ENCODE peak calls at places on chromosomes 4 and X, in five cellular contexts. K, E, X, H and P are unnamed samples.

GRCh38 chr4:78661923-78662521 is 110.5 kb downstream of the ANXA3 start:
- DNase-seq in K (peak), E (peak), X (peak), H (no peak), P (peak)

GRCh38 chr4:101222156-101222845 is 125.0 kb downstream of the PPP3CA start:
- DNase-seq in K (no peak), E (peak), X (no peak), H (no peak), P (no peak)

GRCh38 chr4:174553828-174554227 is 31.5 kb upstream of the HPGD start:
- DNase-seq in K (no peak), E (peak), X (no peak), H (no peak), P (peak)

GRCh38 chr4:125420499-125420898 is 105.7 kb downstream of the FAT4 start:
- DNase-seq in K (no peak), E (no peak), X (no peak), H (no peak), P (no peak)

GRCh38 chrX:129763666-129764065 is 16.1 kb upstream of the SASH3 start:
- DNase-seq in K (no peak), E (no peak), X (no peak), H (no peak), P (no peak)

GRCh38 chrX:104488811-104489210 is 77.2 kb upstream of the IL1RAPL2 start:
- DNase-seq in K (no peak), E (no peak), X (no peak), H (no peak), P (no peak)

GRCh38 chrX:13581554-13581953 is 12.2 kb downstream of the EGFL6 start:
- DNase-seq in K (no peak), E (peak), X (no peak), H (no peak), P (no peak)

GRCh38 chr4:152115794-152116193 is 355.0 kb upstream of the GATB start:
- DNase-seq in K (no peak), E (no peak), X (no peak), H (no peak), P (no peak)

GRCh38 chrX:153768311-153769157 is 4.5 kb downstream of the PLXNB3 start:
- DNase-seq in K (no peak), E (no peak), X (no peak), H (no peak), P (no peak)

GRCh38 chr4:108512615-108513505 is 107.5 kb upstream of the RPL34 start:
- DNase-seq in K (peak), E (peak), X (peak), H (no peak), P (peak)

GRCh38 chr4:61152433-61152832 is 47.7 kb upstream of the ADGRL3 start:
- DNase-seq in K (no peak), E (no peak), X (no peak), H (no peak), P (no peak)

GRCh38 chr4:186644316-186644638 is 79.4 kb downstream of the FAT1 start:
- DNase-seq in K (no peak), E (no peak), X (no peak), H (no peak), P (no peak)

GRCh38 chr4:1192091-1192492 is 19.7 kb upstream of the SPON2 start:
- DNase-seq in K (peak), E (peak), X (peak), H (peak), P (peak)

GRCh38 chr4:124044330-124044729 is 647.7 kb downstream of the SPRY1 start:
- DNase-seq in K (no peak), E (peak), X (no peak), H (no peak), P (no peak)

GRCh38 chr4:38328963-38329729 is 334.9 kb upstream of the KLF3 start:
- DNase-seq in K (no peak), E (no peak), X (no peak), H (no peak), P (no peak)

GRCh38 chr4:77217526-77217925 is 60.5 kb downstream of the CCNG2 start:
- DNase-seq in K (no peak), E (no peak), X (no peak), H (no peak), P (no peak)

GRCh38 chr4:4990857-4991540 is 28.3 kb downstream of the CYTL1 start:
- DNase-seq in K (peak), E (peak), X (peak), H (peak), P (no peak)

GRCh38 chr4:186104114-186104894 is at the start of gene FAM149A:
- DNase-seq in K (peak), E (peak), X (no peak), H (no peak), P (no peak)

GRCh38 chrX:12610079-12610478 is 181.1 kb upstream of the PRPS2 start:
- DNase-seq in K (no peak), E (peak), X (no peak), H (no peak), P (no peak)

GRCh38 chrX:111168314-111168713 is 72.3 kb downstream of the PAK3 start:
- DNase-seq in K (peak), E (peak), X (no peak), H (no peak), P (peak)

GRCh38 chrX:11555759-11556158 is 110.0 kb downstream of the ARHGAP6 start:
- DNase-seq in K (no peak), E (no peak), X (peak), H (no peak), P (no peak)

GRCh38 chr4:60605651-60606354 is 594.3 kb upstream of the ADGRL3 start:
- DNase-seq in K (no peak), E (peak), X (peak), H (no peak), P (peak)

GRCh38 chr4:98939892-98940298 is 11.0 kb upstream of the EIF4E start:
- DNase-seq in K (peak), E (peak), X (peak), H (no peak), P (peak)

GRCh38 chrX:40008841-40009461 is 88.8 kb downstream of the BCOR start:
- DNase-seq in K (peak), E (peak), X (no peak), H (no peak), P (no peak)

GRCh38 chrX:39869846-39870601 is 227.7 kb downstream of the BCOR start:
- DNase-seq in K (no peak), E (peak), X (peak), H (no peak), P (no peak)

GRCh38 chrX:319579-320125 is 1.1 kb upstream of the GTPBP6 start:
- DNase-seq in K (no peak), E (no peak), X (no peak), H (peak), P (no peak)

GRCh38 chr4:140600408-140600807 is 31.6 kb upstream of the UCP1 start:
- DNase-seq in K (no peak), E (no peak), X (no peak), H (no peak), P (no peak)

GRCh38 chr4:140595065-140595464 is 26.3 kb upstream of the UCP1 start:
- DNase-seq in K (peak), E (peak), X (no peak), H (no peak), P (no peak)
- TF ChIP-seq CTCF in K (peak), E (peak), X (peak), H (no peak), P (peak)

DNA sequence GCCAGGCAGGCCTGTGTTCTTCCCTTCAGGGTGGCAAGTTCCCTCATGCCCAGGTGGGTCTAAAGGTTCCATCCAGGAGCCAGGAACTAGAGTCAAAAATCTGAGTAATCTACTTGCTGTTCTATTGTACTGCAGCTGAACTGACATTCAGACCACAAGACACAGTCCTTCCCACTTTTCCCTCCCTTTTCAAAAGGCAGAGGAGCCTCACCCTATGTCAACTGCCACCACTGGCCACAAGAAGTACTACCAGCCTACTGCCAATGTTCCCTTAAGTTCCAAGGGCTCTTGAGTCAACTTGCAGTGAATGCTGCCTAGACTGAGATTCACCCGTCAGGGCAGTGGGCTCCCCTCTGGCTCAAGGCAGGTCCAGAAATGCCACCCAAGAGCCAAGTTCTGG is 133.5 kb downstream of the FAM47B start:
- DNase-seq in K (no peak), E (no peak), X (no peak), H (no peak), P (no peak)
- TF ChIP-seq CTCF in K (no peak), E (no peak), X (peak), H (no peak), P (no peak)

GRCh38 chrX:4110964-4111363 is 397.5 kb upstream of the PRKX start:
- DNase-seq in K (no peak), E (no peak), X (no peak), H (no peak), P (no peak)
- TF ChIP-seq CTCF in K (no peak), E (no peak), X (no peak), H (no peak), P (no peak)

GRCh38 chr4:95544433-95545103 is 4.2 kb downstream of the UNC5C start:
- DNase-seq in K (no peak), E (peak), X (no peak), H (no peak), P (no peak)
- TF ChIP-seq CTCF in K (peak), E (peak), X (peak), H (peak), P (peak)

DNA sequence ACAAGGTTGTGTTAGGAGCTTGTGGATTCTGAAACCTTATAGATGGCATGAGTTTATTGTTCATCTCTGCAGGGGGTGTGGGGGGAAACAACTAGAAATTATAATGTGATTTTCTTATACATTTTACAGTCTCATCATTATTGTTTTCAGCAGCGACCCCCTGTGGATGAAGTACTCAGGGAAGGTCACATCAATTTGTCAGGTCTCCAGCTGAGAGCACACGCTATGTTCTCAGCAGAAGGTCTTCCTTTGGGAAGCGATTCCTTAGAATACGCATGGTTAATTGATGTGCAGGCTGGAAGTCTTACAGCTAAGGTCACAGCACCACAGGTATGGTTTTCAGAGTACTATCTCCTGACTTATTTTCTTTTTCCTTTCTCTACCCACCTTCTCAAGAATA is 72.2 kb downstream of the BLTP1 start:
- DNase-seq in K (no peak), E (peak), X (peak), H (no peak), P (peak)
- TF ChIP-seq CTCF in K (peak), E (peak), X (peak), H (no peak), P (peak)

GRCh38 chrX:119218198-119218597 is 17.9 kb upstream of the PGRMC1 start:
- DNase-seq in K (no peak), E (peak), X (no peak), H (no peak), P (no peak)
- TF ChIP-seq CTCF in K (peak), E (peak), X (no peak), H (peak), P (peak)

GRCh38 chr4:41200486-41201017 is 13.8 kb downstream of the APBB2 start:
- DNase-seq in K (no peak), E (no peak), X (no peak), H (no peak), P (no peak)
- TF ChIP-seq CTCF in K (no peak), E (no peak), X (peak), H (peak), P (no peak)

GRCh38 chrX:72715546-72715945 is 1.4 kb upstream of the PHKA1 start:
- DNase-seq in K (no peak), E (no peak), X (no peak), H (no peak), P (no peak)

GRCh38 chrX:72713130-72713529 is 976 bp downstream of the PHKA1 start:
- DNase-seq in K (no peak), E (peak), X (no peak), H (no peak), P (no peak)

GRCh38 chrX:72716766-72717165 is 2.7 kb upstream of the PHKA1 start:
- DNase-seq in K (no peak), E (peak), X (no peak), H (no peak), P (no peak)

GRCh38 chrX:72712094-72712755 is 1.9 kb downstream of the PHKA1 start:
- DNase-seq in K (peak), E (peak), X (peak), H (no peak), P (no peak)

GRCh38 chrX:72714471-72714916 is 388 bp upstream of the PHKA1 start:
- DNase-seq in K (peak), E (peak), X (peak), H (peak), P (peak)
- TF ChIP-seq CTCF in K (no peak), E (peak), X (no peak), H (no peak), P (no peak)

GRCh38 chrX:65652098-65652497 is 15.4 kb upstream of the MSN start:
- DNase-seq in K (no peak), E (no peak), X (no peak), H (no peak), P (no peak)

GRCh38 chrX:65643046-65643785 is 24.2 kb upstream of the MSN start:
- DNase-seq in K (no peak), E (peak), X (no peak), H (no peak), P (peak)

GRCh38 chrX:65644621-65645287 is 22.7 kb upstream of the MSN start:
- DNase-seq in K (peak), E (peak), X (peak), H (peak), P (peak)

GRCh38 chrX:65643786-65644111 is 23.7 kb upstream of the MSN start:
- DNase-seq in K (no peak), E (no peak), X (no peak), H (no peak), P (no peak)

GRCh38 chrX:65647801-65648200 is 19.7 kb upstream of the MSN start:
- DNase-seq in K (no peak), E (no peak), X (no peak), H (no peak), P (no peak)
- TF ChIP-seq CTCF in K (no peak), E (no peak), X (no peak), H (no peak), P (no peak)

GRCh38 chr4:176525576-176525975 is 205.8 kb downstream of the SPCS3 start:
- DNase-seq in K (no peak), E (no peak), X (no peak), H (no peak), P (no peak)
- TF ChIP-seq CTCF in K (no peak), E (no peak), X (no peak), H (no peak), P (no peak)